ENCODE peak calls at places on chromosomes 11 and 22, in five cellular contexts. R, T, Y, J and O are unnamed samples.

GRCh38 chr11:17014321-17014773 is at the start of gene PLEKHA7:
- DNase-seq in J (no peak), R (no peak), T (peak), Y (no peak), O (no peak)

GRCh38 chr11:77345621-77346020 is 44.1 kb upstream of the GDPD4 start:
- DNase-seq in T (no peak), J (peak), Y (peak), R (no peak), O (peak)

GRCh38 chr22:39943941-39944624 is 16.1 kb upstream of the TMA7B start:
- DNase-seq in T (no peak), R (no peak), Y (no peak), J (no peak), O (no peak)

GRCh38 chr11:111559791-111560190 is 19.3 kb downstream of the LAYN start:
- DNase-seq in J (no peak), T (no peak), Y (no peak), R (no peak), O (no peak)

GRCh38 chr11:104968856-104969776 is 742 bp upstream of the CASP4 start:
- DNase-seq in T (no peak), Y (peak), J (peak), R (peak), O (peak)

GRCh38 chr11:45771942-45772522 is 32.9 kb upstream of the SLC35C1 start:
- DNase-seq in T (peak), J (peak), R (peak), Y (peak), O (peak)

GRCh38 chr11:129259950-129260349 is 67.8 kb upstream of the ARHGAP32 start:
- DNase-seq in J (peak), R (no peak), Y (no peak), T (no peak), O (no peak)

GRCh38 chr11:63536669-63537292 is at the start of gene PLAAT4:
- DNase-seq in T (no peak), R (peak), J (peak), Y (peak), O (peak)

GRCh38 chr22:35893698-35894097 is 134.9 kb downstream of the RBFOX2 start:
- DNase-seq in J (no peak), Y (peak), T (no peak), R (no peak), O (peak)

GRCh38 chr22:25923952-25924351 is 182.0 kb downstream of the MYO18B start:
- DNase-seq in R (no peak), T (no peak), J (no peak), Y (no peak), O (no peak)

GRCh38 chr11:35282226-35282882 is 137.0 kb downstream of the SLC1A2 start:
- DNase-seq in R (no peak), Y (peak), J (peak), T (no peak), O (peak)

GRCh38 chr22:17781319-17782031 is 7.2 kb upstream of the BID start:
- DNase-seq in J (peak), Y (peak), R (no peak), T (peak), O (peak)

GRCh38 chr11:70549796-70550195 is 151.5 kb downstream of the CTTN start:
- DNase-seq in Y (no peak), T (no peak), R (no peak), J (no peak), O (no peak)

GRCh38 chr11:2886191-2886894 is 768 bp upstream of the CDKN1C start:
- DNase-seq in J (peak), Y (no peak), T (no peak), R (peak), O (peak)

GRCh38 chr22:40764743-40765441 is 54.3 kb downstream of the SLC25A17 start:
- DNase-seq in R (no peak), J (no peak), T (no peak), Y (peak), O (peak)

GRCh38 chr11:96781082-96781481 is 391.3 kb downstream of the JRKL start:
- DNase-seq in T (no peak), Y (no peak), J (no peak), R (no peak), O (peak)

GRCh38 chr22:49801391-49802060 is 26.1 kb downstream of the BRD1 start:
- DNase-seq in R (no peak), J (no peak), Y (no peak), T (no peak), O (no peak)

GRCh38 chr22:24703101-24703500 is 71.4 kb downstream of the PIWIL3 start:
- DNase-seq in Y (no peak), R (no peak), J (no peak), T (peak), O (peak)

GRCh38 chr11:105862736-105863367 is 159.2 kb downstream of the MSANTD4 start:
- DNase-seq in J (peak), Y (peak), R (no peak), T (peak), O (peak)

GRCh38 chr11:60765355-60765754 is 8.7 kb downstream of the MS4A15 start:
- DNase-seq in T (no peak), J (no peak), Y (no peak), R (no peak), O (no peak)

GRCh38 chr11:117928818-117929567 is at the start of gene TMPRSS13:
- DNase-seq in T (no peak), Y (no peak), R (peak), J (no peak), O (no peak)

GRCh38 chr22:30606455-30607299 is at the start of gene TCN2:
- DNase-seq in R (peak), J (peak), Y (peak), T (peak), O (peak)

GRCh38 chr11:88332851-88333250 is 4.7 kb downstream of the CTSC start:
- DNase-seq in J (peak), R (no peak), Y (no peak), T (no peak), O (peak)